ENCODE peak calls at places on chromosome 18, in seven cellular contexts. G is H9, M is ascending aorta, U is sigmoid colon, I is stomach, W is cardiac muscle cell, Y is K562. Z is an unnamed sample.

GRCh38 chr18:8703781-8704301 is 1.5 kb upstream of the MTCL1 start:
- DNase-seq in W (no peak), U (peak), I (no peak), Y (no peak), M (no peak), G (no peak), Z (peak)

GRCh38 chr18:61402761-61403160 is 69.5 kb downstream of the CDH20 start:
- DNase-seq in M (no peak), G (no peak), W (no peak), Y (no peak), U (no peak), I (no peak), Z (no peak)

GRCh38 chr18:67517224-67517765 is 775 bp upstream of the DSEL start:
- DNase-seq in I (no peak), W (no peak), M (peak), U (peak), Y (no peak), G (no peak), Z (no peak)

GRCh38 chr18:13500891-13501887 is 225.2 kb downstream of the FAM210A start:
- DNase-seq in W (peak), M (no peak), Y (no peak), I (peak), G (peak), U (peak), Z (no peak)

GRCh38 chr18:354456-354855 is 86.6 kb upstream of the THOC1 start:
- DNase-seq in U (no peak), W (peak), I (no peak), M (no peak), G (no peak), Y (no peak), Z (no peak)

GRCh38 chr18:28514699-28515098 is 337.8 kb upstream of the CDH2 start:
- DNase-seq in I (no peak), M (no peak), W (no peak), Y (no peak), G (no peak), U (no peak), Z (no peak)

GRCh38 chr18:39051013-39051412 is 1485.4 kb upstream of the CELF4 start:
- DNase-seq in I (no peak), G (no peak), M (no peak), U (no peak), Y (no peak), W (no peak), Z (no peak)

GRCh38 chr18:9741821-9742541 is 33.9 kb downstream of the RAB31 start:
- DNase-seq in Y (no peak), M (no peak), G (peak), I (no peak), W (peak), U (no peak), Z (no peak)

GRCh38 chr18:9915291-9916066 is 1.7 kb downstream of the VAPA start:
- DNase-seq in W (no peak), U (no peak), G (no peak), Y (no peak), I (no peak), M (no peak), Z (no peak)

GRCh38 chr18:35163736-35164532 is 76.9 kb upstream of the ZNF397 start:
- DNase-seq in Y (no peak), M (no peak), U (no peak), W (no peak), G (no peak), I (no peak), Z (no peak)

GRCh38 chr18:3525870-3526420 is 76.0 kb downstream of the TGIF1 start:
- DNase-seq in U (no peak), Y (peak), M (no peak), I (no peak), W (peak), G (no peak), Z (peak)

GRCh38 chr18:48833701-48834394 is 116.9 kb downstream of the SMAD7 start:
- DNase-seq in M (no peak), W (peak), G (peak), I (peak), Y (no peak), U (no peak), Z (peak)

GRCh38 chr18:36628435-36629094 is 200.2 kb downstream of the TPGS2 start:
- DNase-seq in U (no peak), W (peak), I (no peak), M (no peak), Y (no peak), G (no peak), Z (no peak)

GRCh38 chr18:23885750-23886149 is 128.8 kb upstream of the TTC39C start:
- DNase-seq in M (no peak), U (no peak), I (no peak), G (no peak), Y (no peak), W (peak), Z (no peak)

GRCh38 chr18:27887711-27888495 is 289.0 kb downstream of the CDH2 start:
- DNase-seq in W (no peak), M (no peak), U (no peak), Y (no peak), G (no peak), I (no peak), Z (no peak)

GRCh38 chr18:39345321-39345720 is 1779.7 kb upstream of the CELF4 start:
- DNase-seq in U (no peak), M (no peak), G (no peak), I (no peak), W (no peak), Y (no peak), Z (no peak)

GRCh38 chr18:34773961-34774754 is 64.1 kb downstream of the DTNA start:
- DNase-seq in W (peak), M (no peak), U (peak), I (peak), G (no peak), Y (no peak), Z (no peak)

GRCh38 chr18:46152808-46153617 is 48.8 kb downstream of the HAUS1 start:
- DNase-seq in Y (peak), U (no peak), G (peak), W (no peak), I (no peak), M (no peak), Z (no peak)

GRCh38 chr18:79724299-79725080 is 44.9 kb downstream of the CTDP1 start:
- DNase-seq in Y (no peak), I (no peak), W (no peak), M (no peak), U (no peak), G (no peak), Z (no peak)

GRCh38 chr18:63763831-63764600 is 11.2 kb upstream of the SERPINB7 start:
- DNase-seq in I (no peak), Y (no peak), M (no peak), G (no peak), U (no peak), W (no peak), Z (no peak)

GRCh38 chr18:34840416-34840815 is 130.3 kb downstream of the DTNA start:
- DNase-seq in M (no peak), G (no peak), Y (no peak), W (no peak), I (no peak), U (no peak), Z (no peak)

GRCh38 chr18:48230459-48231113 is 178.6 kb downstream of the ZBTB7C start:
- DNase-seq in W (peak), M (no peak), U (no peak), I (peak), G (peak), Y (peak), Z (peak)

GRCh38 chr18:40371673-40372072 is 1583.4 kb upstream of the PIK3C3 start:
- DNase-seq in W (peak), G (no peak), I (no peak), U (no peak), Y (no peak), M (no peak), Z (no peak)

GRCh38 chr18:59715966-59716369 is 18.7 kb upstream of the CCBE1 start:
- DNase-seq in Y (no peak), W (peak), I (no peak), U (no peak), M (no peak), G (no peak), Z (no peak)

GRCh38 chr18:54232485-54233227 is 8.2 kb upstream of the MBD2 start:
- DNase-seq in W (peak), G (peak), Y (no peak), U (no peak), I (no peak), M (no peak), Z (no peak)
- TF ChIP-seq CTCF in W (peak), G (peak), Y (no peak), U (no peak), I (no peak), M (no peak), Z (no peak)

DNA sequence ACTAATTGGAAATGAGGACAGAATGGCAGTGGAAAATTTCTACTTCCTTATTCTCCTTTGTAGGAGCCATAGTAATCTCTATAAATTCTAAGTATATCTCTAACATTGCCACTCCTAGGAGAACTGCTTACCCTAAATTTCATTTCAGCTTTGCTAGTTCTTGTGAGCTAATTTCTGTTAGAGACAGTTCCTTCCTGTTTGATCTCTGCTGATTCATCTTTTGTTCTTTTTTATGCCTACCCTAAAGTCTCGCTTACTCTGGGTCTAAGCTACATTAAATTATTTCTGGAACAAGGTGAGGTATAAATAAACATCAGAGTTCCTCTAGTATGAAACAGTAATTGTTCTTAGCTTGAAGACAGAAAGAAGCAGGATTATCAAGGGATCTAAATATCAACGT is 25.7 kb downstream of the ABHD3 start:
- DNase-seq in M (no peak), Y (no peak), W (no peak), U (no peak), G (no peak), I (no peak), Z (no peak)
- TF ChIP-seq CTCF in M (no peak), Y (no peak), W (no peak), U (no peak), G (no peak), I (no peak), Z (no peak)

DNA sequence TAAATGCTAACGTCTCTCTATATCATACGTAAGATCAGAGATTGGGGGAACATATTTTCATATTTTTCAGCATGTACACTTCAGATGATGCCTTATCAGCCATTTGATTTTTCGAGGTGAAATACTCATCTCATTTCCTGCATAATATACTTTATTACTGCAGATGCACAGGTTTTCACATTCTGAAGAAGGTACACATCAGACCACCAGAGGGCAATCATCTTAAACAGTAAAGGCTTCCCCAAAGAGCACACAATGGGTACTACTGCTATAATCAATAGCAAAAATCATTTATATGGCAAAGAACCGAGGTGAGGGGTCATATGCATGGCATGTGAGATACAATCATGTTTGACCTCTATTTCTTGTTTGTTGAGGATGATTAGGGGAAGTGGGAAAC is 118.9 kb downstream of the EPB41L3 start:
- DNase-seq in W (peak), Y (no peak), M (no peak), I (no peak), U (no peak), G (no peak), Z (peak)
- TF ChIP-seq CTCF in W (peak), Y (peak), M (no peak), I (peak), U (peak), G (peak), Z (peak)

GRCh38 chr18:70073442-70073841 is 125.8 kb upstream of the CD226 start:
- DNase-seq in U (no peak), M (no peak), Y (no peak), I (no peak), W (no peak), G (no peak), Z (no peak)

GRCh38 chr18:70074091-70074490 is 126.4 kb upstream of the CD226 start:
- DNase-seq in I (no peak), G (no peak), M (no peak), U (no peak), Y (no peak), W (no peak), Z (no peak)

GRCh38 chr18:70072678-70073077 is 125.0 kb upstream of the CD226 start:
- DNase-seq in G (no peak), M (no peak), W (peak), U (no peak), I (no peak), Y (no peak), Z (no peak)

GRCh38 chr18:70069965-70070364 is 122.3 kb upstream of the CD226 start:
- DNase-seq in M (no peak), U (no peak), G (no peak), W (no peak), I (no peak), Y (no peak), Z (no peak)

DNA sequence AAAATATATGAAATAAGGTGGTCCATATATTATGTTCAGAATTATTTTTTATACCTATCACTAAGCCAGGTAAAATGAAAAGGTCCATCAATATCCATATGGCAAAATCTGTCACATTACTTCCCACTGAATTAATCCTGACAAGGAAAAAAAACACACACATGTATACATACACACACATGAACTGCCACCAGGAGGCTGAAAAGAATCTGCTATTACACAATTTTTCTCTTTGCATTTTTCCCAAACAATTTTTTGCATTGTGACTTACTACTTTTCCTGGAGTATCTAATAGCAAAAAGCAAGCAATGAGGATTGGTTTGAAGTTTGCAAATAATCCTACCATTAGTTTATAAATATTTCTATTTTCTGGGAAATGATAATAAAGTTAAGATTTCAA is 128.2 kb upstream of the CD226 start:
- DNase-seq in G (no peak), I (no peak), U (no peak), W (peak), Y (no peak), M (no peak), Z (no peak)
- TF ChIP-seq CTCF in G (no peak), I (no peak), U (no peak), W (peak), Y (no peak), M (no peak), Z (no peak)

DNA sequence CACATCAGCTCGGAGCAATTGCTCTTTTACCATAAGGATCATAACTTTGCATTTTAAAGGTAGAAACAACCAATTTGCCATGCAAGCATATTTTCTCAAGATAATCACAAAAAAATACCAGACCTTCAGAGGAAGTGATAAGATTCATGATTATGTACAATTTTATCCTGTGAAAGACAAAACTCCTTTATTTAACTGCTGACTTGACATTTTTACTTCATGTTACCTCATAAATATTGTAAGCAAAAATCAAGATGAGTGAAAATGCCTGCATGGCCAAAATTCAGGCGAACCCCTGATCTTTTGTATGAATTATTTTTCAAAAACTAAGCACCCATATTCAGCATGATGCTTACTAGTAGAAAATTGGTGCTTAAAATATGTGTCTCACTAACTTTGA is 246.4 kb downstream of the CD226 start:
- DNase-seq in G (no peak), Y (no peak), W (no peak), M (no peak), U (no peak), I (no peak), Z (no peak)
- TF ChIP-seq CTCF in G (no peak), Y (no peak), W (no peak), M (no peak), U (no peak), I (no peak), Z (no peak)

Z was measured in GM13976.